ENCODE peak calls at places on chromosomes 2 and 18, in ten cellular contexts. G is pons; V is stimulated activated CD4-positive, alpha-beta T cell treated with anti-CD3 and anti-CD28 coated beads, Interleukin-2, amount 100 ng/mL, for 48 hours; B is HS-5; N is NCI-H1105 treated with DMSO at 0.1 percent for 48 hours; K is NCI-H1694; I is Right ventricle myocardium superior; A is T-helper 22 cell; F is Kasumi-1; J is left lobe of liver. U is an unnamed sample.

GRCh38 chr2:11166476-11166875 is 11.2 kb downstream of the SLC66A3 start:
- DNase-seq in G (no peak), V (no peak), B (no peak), N (no peak), K (no peak), I (no peak), A (no peak), F (no peak), J (no peak), U (no peak)

GRCh38 chr2:10320575-10320931 is 17.8 kb downstream of the HPCAL1 start:
- DNase-seq in G (no peak), V (no peak), B (no peak), N (no peak), K (no peak), I (no peak), A (no peak), F (no peak), J (no peak), U (no peak)

GRCh38 chr2:42196403-42197267 is 27.5 kb downstream of the EML4 start:
- DNase-seq in G (peak), V (no peak), B (no peak), N (no peak), K (peak), I (no peak), A (no peak), F (peak), J (peak), U (peak)

GRCh38 chr18:23301971-23302370 is 151.1 kb upstream of the RIOK3 start:
- DNase-seq in G (no peak), V (no peak), B (no peak), N (peak), K (no peak), I (no peak), A (no peak), F (no peak), J (no peak), U (no peak)

GRCh38 chr18:76875390-76876330 is 53.3 kb downstream of the ZNF236 start:
- DNase-seq in G (peak), V (peak), B (no peak), N (peak), K (peak), I (no peak), A (no peak), F (peak), J (no peak), U (peak)

GRCh38 chr2:104406273-104406726 is 447.6 kb upstream of the POU3F3 start:
- DNase-seq in G (peak), V (no peak), B (no peak), N (peak), K (no peak), I (no peak), A (no peak), F (no peak), J (no peak), U (no peak)

GRCh38 chr2:190887089-190887488 is 6.5 kb downstream of the GLS start:
- DNase-seq in G (no peak), V (no peak), B (no peak), N (no peak), K (no peak), I (no peak), A (no peak), F (no peak), J (no peak), U (no peak)

GRCh38 chr2:233972941-233973575 is 55.9 kb downstream of the TRPM8 start:
- DNase-seq in G (no peak), V (no peak), B (no peak), N (no peak), K (no peak), I (peak), A (no peak), F (no peak), J (no peak), U (no peak)

GRCh38 chr2:61928816-61929471 is 23.5 kb downstream of the COMMD1 start:
- DNase-seq in G (no peak), V (no peak), B (no peak), N (no peak), K (no peak), I (no peak), A (no peak), F (no peak), J (no peak), U (no peak)

GRCh38 chr2:212364586-212364985 is 174.0 kb downstream of the ERBB4 start:
- DNase-seq in G (peak), V (no peak), B (no peak), N (no peak), K (no peak), I (no peak), A (no peak), F (no peak), J (no peak), U (no peak)

GRCh38 chr2:209579236-209579749 is 155.4 kb downstream of the MAP2 start:
- DNase-seq in G (peak), V (no peak), B (no peak), N (peak), K (peak), I (peak), A (no peak), F (no peak), J (no peak), U (peak)